ENCODE peak calls at places on chromosomes 13 and 19, in eight cellular contexts. V is SK-N-SH; J is stimulated activated CD8-positive, alpha-beta memory T cell treated with anti-CD3 and anti-CD28 coated beads, Interleukin-12 subunit alpha, Interleukin-12 subunit beta, amount 100 ng/mL, for 1 hour; A is putamen; P is ecto neural progenitor cell; W is neural crest cell; N is nucleus accumbens; T is activated CD4-positive, alpha-beta T cell treated with anti-CD3 and anti-CD28 coated beads, Interleukin-2, amount 10 ng/mL, durations not matched to agents 7 days and 5 days. F is an unnamed sample.
A peak's percentile ranks its signal among the peaks of the same experiment; 100 is the strongest.

GRCh38 chr13:45370922-45371406 is 30.0 kb upstream of the TPT1 start:
- DNase-seq in V (peak; percentile 34), J (peak; percentile 13), A (peak; percentile 15), P (peak; percentile 89), W (peak; percentile 70), N (no peak), T (peak; percentile 53), F (no peak)

GRCh38 chr13:49859568-49859967 is 67.1 kb upstream of the KPNA3 start:
- DNase-seq in V (no peak), J (no peak), A (no peak), P (no peak), W (no peak), N (no peak), T (no peak), F (no peak)

GRCh38 chr13:99385161-99385560 is 78.0 kb upstream of the GPR183 start:
- DNase-seq in V (no peak), J (no peak), A (no peak), P (peak; percentile 38), W (no peak), N (no peak), T (no peak), F (no peak)

GRCh38 chr13:79709526-79709925 is 228.6 kb downstream of the NDFIP2 start:
- DNase-seq in V (no peak), J (no peak), A (no peak), P (no peak), W (no peak), N (no peak), T (no peak), F (no peak)

GRCh38 chr19:47711652-47712239 is 1.5 kb upstream of the EHD2 start:
- DNase-seq in V (no peak), J (no peak), A (no peak), P (no peak), W (no peak), N (no peak), T (no peak), F (no peak)

GRCh38 chr19:37309834-37310575 is 60.9 kb upstream of the ZNF527 start:
- DNase-seq in V (peak; percentile 32), J (no peak), A (no peak), P (no peak), W (no peak), N (no peak), T (peak; percentile 40), F (no peak)

GRCh38 chr13:90868321-90868920 is 479.1 kb upstream of the MIR17HG start:
- DNase-seq in V (no peak), J (no peak), A (peak; percentile 21), P (no peak), W (peak; percentile 41), N (no peak), T (peak; percentile 7), F (no peak)

GRCh38 chr13:114140131-114140908 is 7.9 kb upstream of the RASA3 start:
- DNase-seq in V (no peak), J (no peak), A (no peak), P (no peak), W (no peak), N (no peak), T (peak; percentile 40), F (no peak)

GRCh38 chr13:113645329-113645728 is 12.7 kb downstream of the ATP4B start:
- DNase-seq in V (no peak), J (no peak), A (no peak), P (peak; percentile 22), W (no peak), N (no peak), T (no peak), F (no peak)

GRCh38 chr19:2270572-2271515 is 11.1 kb downstream of the PEAK3 start:
- DNase-seq in V (peak; percentile 83), J (peak; percentile 47), A (peak; percentile 73), P (peak; percentile 73), W (peak; percentile 48), N (no peak), T (peak; percentile 70), F (no peak)

GRCh38 chr19:1177322-1178114 is 3.5 kb upstream of the SBNO2 start:
- DNase-seq in V (no peak), J (no peak), A (no peak), P (no peak), W (no peak), N (no peak), T (no peak), F (no peak)

F was measured in Panc1.